ENCODE peak calls at places on chromosome 15, in four cellular contexts. P is HepG2, C is H1, O is K562. R is an unnamed sample.

GRCh38 chr15:49706805-49707204 is 86.0 kb downstream of the DTWD1 start:
- DNase-seq in C (no peak), P (no peak), O (no peak), R (no peak)

GRCh38 chr15:66946578-66947164 is 118.7 kb upstream of the SMAD3 start:
- DNase-seq in C (no peak), P (peak), O (peak), R (peak)

GRCh38 chr15:68055224-68055705 is 1.1 kb downstream of the PIAS1 start:
- DNase-seq in C (no peak), P (no peak), O (peak), R (peak)

GRCh38 chr15:28922712-28923012 is 36.9 kb downstream of the APBA2 start:
- DNase-seq in C (no peak), O (no peak), P (no peak), R (no peak)

GRCh38 chr15:64580696-64581407 is 120.5 kb downstream of the ZNF609 start:
- DNase-seq in C (no peak), P (no peak), O (no peak), R (no peak)

GRCh38 chr15:84797212-84797611 is 19.9 kb upstream of the ALPK3 start:
- DNase-seq in O (no peak), P (no peak), C (no peak), R (no peak)

GRCh38 chr15:64507293-64507802 is 47.0 kb downstream of the ZNF609 start:
- DNase-seq in O (peak), C (no peak), P (peak), R (no peak)

GRCh38 chr15:71899665-71900064 is 89.3 kb downstream of the NR2E3 start:
- DNase-seq in P (no peak), C (no peak), O (no peak), R (no peak)

GRCh38 chr15:68303560-68304436 is 26.3 kb downstream of the FEM1B start:
- DNase-seq in P (no peak), O (no peak), C (no peak), R (peak)

GRCh38 chr15:86165263-86166204 is 85.9 kb downstream of the AGBL1 start:
- DNase-seq in C (no peak), O (no peak), P (no peak), R (no peak)

GRCh38 chr15:67024322-67024997 is 40.9 kb upstream of the SMAD3 start:
- DNase-seq in O (peak), P (peak), C (no peak), R (peak)

GRCh38 chr15:100783760-100784492 is 95.7 kb upstream of the ALDH1A3 start:
- DNase-seq in O (no peak), C (no peak), P (no peak), R (no peak)

GRCh38 chr15:68655686-68656437 is 77.1 kb downstream of the CORO2B start:
- DNase-seq in P (no peak), C (no peak), O (no peak), R (no peak)

GRCh38 chr15:72472907-72473669 is 1.0 kb upstream of the ARIH1 start:
- DNase-seq in C (no peak), O (peak), P (no peak), R (peak)

GRCh38 chr15:71448688-71449114 is 333.4 kb downstream of the THSD4 start:
- DNase-seq in P (peak), C (peak), O (peak), R (peak)

GRCh38 chr15:89096664-89097063 is 8.4 kb downstream of the ABHD2 start:
- DNase-seq in O (no peak), C (no peak), P (no peak), R (no peak)

GRCh38 chr15:90078965-90079364 is 23.3 kb downstream of the IDH2 start:
- DNase-seq in C (no peak), P (no peak), O (no peak), R (no peak)

GRCh38 chr15:90871097-90871715 is 2.8 kb downstream of the FURIN start:
- DNase-seq in C (no peak), P (no peak), O (peak), R (peak)

GRCh38 chr15:80228959-80229610 is 22.9 kb downstream of the CTXND1 start:
- DNase-seq in C (no peak), O (no peak), P (no peak), R (peak)

GRCh38 chr15:68445351-68445750 is 13.4 kb upstream of the ITGA11 start:
- DNase-seq in P (no peak), C (no peak), O (no peak), R (no peak)

GRCh38 chr15:66670698-66671580 is 31.1 kb upstream of the SMAD6 start:
- DNase-seq in O (peak), C (peak), P (peak), R (peak)

GRCh38 chr15:90941038-90941437 is 6.0 kb downstream of the UNC45A start:
- DNase-seq in C (no peak), O (no peak), P (no peak), R (no peak)

GRCh38 chr15:65304393-65305143 is at the start of gene RNU5B-1:
- DNase-seq in C (no peak), O (peak), P (peak), R (peak)

GRCh38 chr15:60535743-60536142 is 56.8 kb upstream of the ICE2 start:
- DNase-seq in C (no peak), P (no peak), O (no peak), R (no peak)

GRCh38 chr15:68277131-68277604 is 377 bp upstream of the FEM1B start:
- DNase-seq in P (no peak), O (no peak), C (no peak), R (no peak)

GRCh38 chr15:92304239-92304975 is 89.3 kb upstream of the ST8SIA2 start:
- DNase-seq in C (no peak), O (no peak), P (no peak), R (no peak)

GRCh38 chr15:69391046-69391757 is 22.9 kb upstream of the KIF23 start:
- DNase-seq in P (no peak), C (no peak), O (no peak), R (no peak)

GRCh38 chr15:78034495-78035191 is 42.9 kb downstream of the TBC1D2B start:
- DNase-seq in C (no peak), P (no peak), O (peak), R (no peak)

GRCh38 chr15:89416339-89417183 is 79.8 kb downstream of the RHCG start:
- DNase-seq in O (peak), C (peak), P (peak), R (peak)

GRCh38 chr15:25579127-25579526 is 140.3 kb upstream of the UBE3A start:
- DNase-seq in O (no peak), C (no peak), P (no peak), R (no peak)

GRCh38 chr15:49918106-49918505 is 200.9 kb downstream of the ATP8B4 start:
- DNase-seq in C (no peak), P (no peak), O (no peak), R (no peak)

GRCh38 chr15:70390723-70391122 is 293.0 kb upstream of the TLE3 start:
- DNase-seq in O (no peak), C (no peak), P (no peak), R (no peak)

GRCh38 chr15:52080031-52080430 is 32.5 kb downstream of the BCL2L10 start:
- DNase-seq in O (no peak), P (no peak), C (no peak), R (peak)

GRCh38 chr15:93135997-93136397 is 47.0 kb upstream of the RGMA start:
- DNase-seq in O (no peak), C (no peak), P (no peak), R (no peak)

GRCh38 chr15:58447244-58448010 is 15.6 kb downstream of the LIPC start:
- DNase-seq in C (no peak), P (no peak), O (no peak), R (no peak)

GRCh38 chr15:36887214-36888017 is 212.9 kb downstream of the MEIS2 start:
- DNase-seq in P (no peak), C (no peak), O (peak), R (no peak)

GRCh38 chr15:33724321-33725036 is 243.8 kb upstream of the CHRM5 start:
- DNase-seq in P (no peak), O (no peak), C (no peak), R (no peak)

GRCh38 chr15:89749951-89750559 is 994 bp downstream of the MESP1 start:
- DNase-seq in P (no peak), C (no peak), O (no peak), R (no peak)

GRCh38 chr15:93703092-93703785 is 528.1 kb upstream of the MCTP2 start:
- DNase-seq in O (no peak), C (no peak), P (no peak), R (no peak)

GRCh38 chr15:54840999-54841398 is 355.7 kb downstream of the RSL24D1 start:
- DNase-seq in P (no peak), C (peak), O (no peak), R (no peak)
- TF ChIP-seq RNF2 in P (no peak), C (no peak), O (no peak), R (no peak)

GRCh38 chr15:40443846-40444245 is 3.1 kb downstream of the BAHD1 start:
- DNase-seq in C (no peak), O (no peak), P (no peak), R (no peak)
- TF ChIP-seq RNF2 in C (no peak), O (no peak), P (no peak), R (no peak)

GRCh38 chr15:40238481-40238926 is 359 bp upstream of the PAK6 start:
- DNase-seq in C (no peak), P (no peak), O (no peak), R (no peak)
- TF ChIP-seq RNF2 in C (no peak), P (no peak), O (no peak), R (no peak)

GRCh38 chr15:75929799-75930565 is 26.3 kb downstream of the FBXO22 start:
- DNase-seq in P (no peak), O (peak), C (no peak), R (no peak)
- TF ChIP-seq RNF2 in P (no peak), O (no peak), C (no peak), R (no peak)

GRCh38 chr15:39488498-39488897 is 92.4 kb upstream of the THBS1 start:
- DNase-seq in C (no peak), O (no peak), P (no peak), R (no peak)
- TF ChIP-seq RNF2 in C (no peak), O (no peak), P (no peak), R (no peak)

GRCh38 chr15:31338318-31338878 is 11.8 kb downstream of the KLF13 start:
- DNase-seq in C (no peak), P (no peak), O (no peak), R (no peak)

GRCh38 chr15:31337352-31338031 is 10.9 kb downstream of the KLF13 start:
- DNase-seq in O (no peak), C (no peak), P (no peak), R (no peak)

GRCh38 chr15:31340047-31340446 is 13.4 kb downstream of the KLF13 start:
- DNase-seq in P (no peak), O (no peak), C (no peak), R (no peak)

GRCh38 chr15:31339558-31339895 is 12.9 kb downstream of the KLF13 start:
- DNase-seq in C (no peak), P (no peak), O (no peak), R (no peak)

GRCh38 chr15:31338879-31339557 is 12.4 kb downstream of the KLF13 start:
- DNase-seq in P (peak), O (peak), C (no peak), R (peak)
- TF ChIP-seq RNF2 in P (no peak), O (no peak), C (no peak), R (no peak)

GRCh38 chr15:79084308-79084968 is 6.1 kb downstream of the RASGRF1 start:
- DNase-seq in P (no peak), O (no peak), C (no peak), R (no peak)
- TF ChIP-seq RNF2 in P (no peak), O (no peak), C (no peak), R (no peak)

R was measured in A549.